ENCODE peak calls at places on chromosomes 6 and 20, in nine cellular contexts. N is thyroid gland; C is transverse colon; R is uterus; F is lower lobe of right lung; B is aorta; Q is fibroblast of lung; Z is CD8-positive, alpha-beta memory T cell; I is breast epithelium. A is an unnamed sample.

GRCh38 chr6:141521440-141521839 is 611.3 kb upstream of the GJE1 start:
- DNase-seq in N (no peak), C (no peak), R (no peak), F (no peak), B (no peak), Q (peak), Z (no peak), I (no peak), A (no peak)

GRCh38 chr6:38476141-38476540 is 163.6 kb downstream of the BTBD9 start:
- DNase-seq in N (no peak), C (no peak), R (no peak), F (no peak), B (no peak), Q (no peak), Z (no peak), I (no peak), A (no peak)

GRCh38 chr20:37803476-37804307 is 99.2 kb upstream of the VSTM2L start:
- DNase-seq in N (peak), C (no peak), R (no peak), F (no peak), B (no peak), Q (no peak), Z (no peak), I (no peak), A (no peak)

GRCh38 chr6:9766240-9766915 is 648.5 kb downstream of the TFAP2A start:
- DNase-seq in N (no peak), C (no peak), R (no peak), F (no peak), B (no peak), Q (no peak), Z (no peak), I (no peak), A (no peak)

GRCh38 chr20:25051386-25052155 is 6.4 kb downstream of the ACSS1 start:
- DNase-seq in N (no peak), C (peak), R (peak), F (no peak), B (no peak), Q (no peak), Z (no peak), I (no peak), A (no peak)

GRCh38 chr20:62685781-62686555 is 22.7 kb upstream of the NTSR1 start:
- DNase-seq in N (peak), C (peak), R (no peak), F (peak), B (no peak), Q (no peak), Z (no peak), I (no peak), A (no peak)

GRCh38 chr6:169536446-169537170 is 165.2 kb downstream of the WDR27 start:
- DNase-seq in N (no peak), C (no peak), R (no peak), F (no peak), B (no peak), Q (peak), Z (no peak), I (no peak), A (no peak)

GRCh38 chr6:169723200-169723909 is 945 bp downstream of the PHF10 start:
- DNase-seq in N (peak), C (peak), R (peak), F (peak), B (peak), Q (peak), Z (peak), I (peak), A (peak)

GRCh38 chr6:124066995-124067552 is 263.4 kb downstream of the NKAIN2 start:
- DNase-seq in N (no peak), C (no peak), R (no peak), F (no peak), B (no peak), Q (no peak), Z (no peak), I (no peak), A (no peak)

GRCh38 chr6:45743028-45743615 is 272.5 kb downstream of the CLIC5 start:
- DNase-seq in N (no peak), C (no peak), R (no peak), F (no peak), B (no peak), Q (no peak), Z (no peak), I (no peak), A (no peak)

GRCh38 chr6:157987788-157988699 is 6.4 kb downstream of the SYNJ2 start:
- DNase-seq in N (no peak), C (no peak), R (no peak), F (no peak), B (no peak), Q (no peak), Z (no peak), I (no peak), A (no peak)

GRCh38 chr6:118680452-118681095 is 29.2 kb upstream of the CEP85L start:
- DNase-seq in N (no peak), C (no peak), R (no peak), F (no peak), B (no peak), Q (no peak), Z (no peak), I (no peak), A (no peak)

GRCh38 chr6:138517635-138518034 is 18.3 kb upstream of the NHSL1 start:
- DNase-seq in N (peak), C (peak), R (peak), F (peak), B (no peak), Q (peak), Z (peak), I (no peak), A (no peak)

DNA sequence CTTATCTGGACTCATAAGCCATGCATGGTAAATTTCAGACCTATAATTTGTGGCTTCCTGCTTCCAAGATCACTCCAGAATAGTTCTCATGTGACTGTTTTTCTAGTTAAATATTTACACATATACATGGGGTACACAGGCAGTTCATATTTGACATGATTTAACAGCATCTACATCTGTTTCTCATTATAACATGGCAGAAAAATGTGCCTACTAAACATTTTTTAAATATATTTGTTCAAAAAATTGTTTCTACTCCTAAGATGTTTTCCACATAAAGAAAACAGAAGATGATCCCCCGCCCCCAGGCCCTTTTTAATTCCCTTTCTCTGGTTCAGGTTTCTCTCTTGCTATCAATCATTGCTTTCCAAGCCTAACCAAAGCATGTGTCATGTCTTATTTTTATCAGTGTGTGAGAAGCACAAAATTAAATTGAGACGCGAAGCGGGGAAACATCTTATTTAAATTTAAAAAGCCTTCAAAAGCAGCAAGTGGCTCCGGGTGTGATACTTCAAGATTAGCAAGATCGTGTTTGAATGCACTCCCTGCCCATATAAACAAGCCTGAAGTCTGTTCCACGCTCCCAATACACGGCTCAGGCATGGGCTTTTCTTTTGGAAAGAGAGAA is 37.3 kb downstream of the IPCEF1 start:
- DNase-seq in N (no peak), C (no peak), R (no peak), F (no peak), B (no peak), Q (peak), Z (no peak), I (no peak), A (no peak)
- H3K27ac ChIP-seq in N (peak), C (peak), R (peak), F (no peak), B (no peak), Q (peak), Z (no peak), I (no peak), A (no peak)

DNA sequence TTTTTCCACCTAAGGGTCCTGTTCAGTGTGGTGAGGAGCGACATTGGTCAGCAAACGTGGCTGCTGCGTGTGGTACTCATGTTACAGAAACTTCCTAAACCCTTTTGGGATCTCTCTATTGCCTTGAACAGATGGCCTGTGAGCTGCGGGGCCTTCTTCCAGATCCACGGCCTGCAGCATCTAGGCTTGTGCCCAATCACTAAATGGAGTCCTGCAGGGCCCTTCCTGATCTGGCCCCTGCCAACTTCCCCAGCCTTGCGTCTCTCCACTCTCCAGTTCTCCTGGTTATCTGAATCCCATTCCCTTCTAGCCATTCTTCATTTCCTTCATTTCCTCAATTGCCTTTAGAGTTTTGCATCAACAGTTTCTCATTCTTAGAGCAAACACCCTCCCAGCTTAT is 85.6 kb downstream of the PDE7B start:
- DNase-seq in N (no peak), C (no peak), R (no peak), F (no peak), B (no peak), Q (no peak), Z (no peak), I (no peak), A (no peak)
- H3K27ac ChIP-seq in N (no peak), C (no peak), R (peak), F (no peak), B (no peak), Q (peak), Z (no peak), I (no peak), A (peak)

GRCh38 chr6:53795702-53796450 is 1.1 kb downstream of the LRRC1 start:
- DNase-seq in N (peak), C (peak), R (peak), F (peak), B (peak), Q (no peak), Z (no peak), I (no peak), A (no peak)
- H3K27ac ChIP-seq in N (peak), C (peak), R (peak), F (peak), B (peak), Q (peak), Z (no peak), I (peak), A (no peak)

GRCh38 chr20:47653892-47654291 is 131.4 kb downstream of the SULF2 start:
- DNase-seq in N (no peak), C (no peak), R (no peak), F (no peak), B (no peak), Q (no peak), Z (no peak), I (no peak), A (no peak)

GRCh38 chr20:47652794-47653193 is 132.5 kb downstream of the SULF2 start:
- DNase-seq in N (no peak), C (no peak), R (no peak), F (no peak), B (no peak), Q (no peak), Z (no peak), I (no peak), A (no peak)

GRCh38 chr20:47656313-47656712 is 129.0 kb downstream of the SULF2 start:
- DNase-seq in N (no peak), C (no peak), R (no peak), F (no peak), B (no peak), Q (no peak), Z (no peak), I (no peak), A (no peak)

GRCh38 chr20:47655635-47656034 is 129.6 kb downstream of the SULF2 start:
- DNase-seq in N (no peak), C (no peak), R (no peak), F (no peak), B (no peak), Q (no peak), Z (no peak), I (no peak), A (no peak)

GRCh38 chr20:47654370-47654769 is 130.9 kb downstream of the SULF2 start:
- DNase-seq in N (no peak), C (no peak), R (no peak), F (no peak), B (no peak), Q (no peak), Z (no peak), I (no peak), A (no peak)
- H3K27ac ChIP-seq in N (no peak), C (no peak), R (no peak), F (no peak), B (no peak), Q (no peak), Z (no peak), I (no peak), A (no peak)

GRCh38 chr6:105372862-105373182 is 30.1 kb downstream of the PREP start:
- DNase-seq in N (no peak), C (peak), R (no peak), F (no peak), B (no peak), Q (no peak), Z (no peak), I (peak), A (no peak)
- H3K27ac ChIP-seq in N (no peak), C (peak), R (no peak), F (no peak), B (no peak), Q (no peak), Z (no peak), I (peak), A (no peak)

DNA sequence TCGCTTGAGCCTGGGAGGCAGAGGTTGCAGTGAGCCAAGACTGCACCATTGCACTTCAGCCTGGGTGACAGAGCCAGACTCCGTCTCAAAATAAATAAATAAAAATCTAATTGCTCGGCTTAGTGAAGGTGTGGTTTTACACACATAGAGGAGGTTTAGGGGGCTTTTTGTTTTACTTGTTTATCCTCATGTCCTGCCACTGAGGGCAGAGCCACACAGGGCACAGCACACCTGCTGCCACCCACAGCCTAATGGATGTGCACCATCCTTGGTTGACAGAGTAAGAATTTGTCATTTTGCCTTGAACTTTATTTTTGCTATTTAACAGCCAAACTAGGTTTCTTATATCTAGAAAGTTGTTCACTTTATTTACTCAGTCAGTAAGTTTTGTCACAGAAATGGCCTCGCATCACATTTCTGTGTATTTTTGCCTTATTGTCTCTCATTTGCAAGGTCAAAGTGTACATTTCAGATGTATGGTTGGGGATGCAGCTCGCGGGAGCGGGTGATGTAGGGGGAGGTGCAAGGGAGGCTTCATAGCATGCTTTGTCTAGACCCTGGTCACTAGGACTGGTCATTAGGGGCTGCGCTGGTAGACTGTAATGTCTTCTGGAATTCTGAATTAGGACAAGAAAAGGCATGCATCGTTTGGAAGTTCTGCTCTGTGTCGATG is 67.8 kb upstream of the NAA20 start:
- DNase-seq in N (no peak), C (no peak), R (no peak), F (no peak), B (no peak), Q (no peak), Z (no peak), I (no peak), A (no peak)
- H3K27ac ChIP-seq in N (no peak), C (no peak), R (no peak), F (no peak), B (no peak), Q (no peak), Z (no peak), I (no peak), A (no peak)